ENCODE peak calls at places on chromosome 5, in five cellular contexts. T is HCT116, C is HepG2, L is K562, H is GM12878. Q is an unnamed sample.

GRCh38 chr5:143588933-143589662 is 185.6 kb upstream of the NR3C1 start:
- DNase-seq in L (no peak), C (peak; percentile 73), T (no peak), H (no peak), Q (no peak)

GRCh38 chr5:36070687-36071571 is 4.2 kb upstream of the UGT3A2 start:
- DNase-seq in T (no peak), L (no peak), H (no peak), C (no peak), Q (no peak)

GRCh38 chr5:566636-567309 is 42.5 kb upstream of the SLC9A3 start:
- DNase-seq in L (no peak), T (no peak), C (no peak), H (no peak), Q (no peak)

GRCh38 chr5:69444127-69444754 is 29.3 kb downstream of the MARVELD2 start:
- DNase-seq in C (peak; percentile 95), T (no peak), H (no peak), L (no peak), Q (no peak)

GRCh38 chr5:69046375-69046957 is 47.3 kb upstream of the SLC30A5 start:
- DNase-seq in L (peak; percentile 69), C (peak; percentile 19), H (no peak), T (no peak), Q (no peak)

GRCh38 chr5:107286447-107287098 is 384.2 kb downstream of the EFNA5 start:
- DNase-seq in H (no peak), C (no peak), L (no peak), T (no peak), Q (no peak)

GRCh38 chr5:152305525-152305924 is 99.6 kb downstream of the NMUR2 start:
- DNase-seq in L (no peak), C (no peak), H (no peak), T (no peak), Q (no peak)

GRCh38 chr5:86880785-86881492 is 263.2 kb downstream of the COX7C start:
- DNase-seq in C (peak; percentile 84), L (peak; percentile 28), H (peak; percentile 12), T (peak; percentile 81), Q (peak; percentile 30)

GRCh38 chr5:179378441-179379271 is 33.4 kb upstream of the ADAMTS2 start:
- DNase-seq in L (no peak), C (no peak), H (no peak), T (no peak), Q (peak; percentile 15)

GRCh38 chr5:5297432-5298067 is 124.9 kb upstream of the ICE1 start:
- DNase-seq in T (no peak), C (no peak), L (no peak), H (no peak), Q (no peak)

GRCh38 chr5:166722939-166723338 is 1568.5 kb upstream of the WWC1 start:
- DNase-seq in H (no peak), T (no peak), C (no peak), L (no peak), Q (no peak)

GRCh38 chr5:96219580-96220281 is 213.3 kb downstream of the PCSK1 start:
- DNase-seq in L (no peak), H (no peak), C (no peak), T (no peak), Q (no peak)
- TF ChIP-seq YY1 in L (no peak), H (no peak), C (no peak), T (no peak), Q (no peak)

DNA sequence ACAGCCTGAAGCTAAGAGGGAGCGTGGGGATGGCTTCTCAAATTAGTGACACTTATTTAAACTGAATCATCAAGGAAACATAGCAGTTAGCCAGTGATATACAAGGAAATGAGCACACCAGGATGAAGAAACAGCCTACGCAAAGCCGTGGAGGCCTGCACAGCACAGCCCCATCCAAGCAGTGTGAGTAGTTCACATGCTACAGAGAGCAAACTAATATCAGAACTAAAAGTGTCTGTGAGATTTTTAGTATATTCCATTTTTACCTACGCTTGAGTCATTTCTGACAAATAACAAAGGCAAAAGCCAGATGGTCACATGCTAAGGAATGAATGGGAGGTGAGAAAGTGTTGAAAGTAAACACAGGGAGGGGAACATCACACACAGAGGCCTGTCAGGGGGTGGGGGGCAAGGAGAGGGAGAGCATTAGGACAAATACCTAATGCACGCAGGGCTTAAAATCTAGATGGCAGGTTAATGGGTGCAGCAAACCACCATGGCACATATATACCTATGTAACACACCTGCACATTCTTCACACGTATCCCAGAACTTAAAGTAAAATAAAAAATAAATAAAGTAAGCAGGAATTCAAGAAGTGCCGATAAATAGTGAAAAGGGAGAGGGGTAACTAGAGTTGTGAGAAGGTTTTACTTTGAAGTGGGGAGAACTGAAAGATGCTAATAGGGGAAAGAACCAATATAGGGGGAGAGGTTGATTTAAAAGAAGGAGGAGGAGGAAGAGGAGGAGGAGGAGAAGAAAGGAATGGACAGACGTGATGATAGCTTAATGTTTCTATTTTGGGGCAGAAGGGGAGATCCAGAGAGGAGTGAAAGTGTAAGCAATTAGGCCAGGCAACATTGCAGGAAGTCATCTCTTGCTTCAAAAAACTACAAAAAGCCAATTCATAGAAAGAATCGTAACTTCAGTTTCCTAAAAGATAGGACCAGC is 100.9 kb upstream of the PTGER4 start:
- DNase-seq in C (no peak), T (no peak), L (no peak), H (peak; percentile 76), Q (no peak)
- TF ChIP-seq ZBTB33 in C (no peak), T (no peak), L (no peak), H (no peak), Q (no peak)

GRCh38 chr5:52789378-52789777 is 1.7 kb downstream of the ITGA1 start:
- DNase-seq in C (peak; percentile 50), H (no peak), L (no peak), T (no peak), Q (no peak)

GRCh38 chr5:52786937-52787599 is 648 bp upstream of the ITGA1 start:
- DNase-seq in H (no peak), L (no peak), C (peak; percentile 53), T (peak; percentile 50), Q (no peak)

GRCh38 chr5:52786391-52786790 is 1.3 kb upstream of the ITGA1 start:
- DNase-seq in H (no peak), T (no peak), C (no peak), L (no peak), Q (no peak)

GRCh38 chr5:52788505-52788821 is 747 bp downstream of the ITGA1 start:
- DNase-seq in L (no peak), C (no peak), T (no peak), H (no peak), Q (peak; percentile 26)

DNA sequence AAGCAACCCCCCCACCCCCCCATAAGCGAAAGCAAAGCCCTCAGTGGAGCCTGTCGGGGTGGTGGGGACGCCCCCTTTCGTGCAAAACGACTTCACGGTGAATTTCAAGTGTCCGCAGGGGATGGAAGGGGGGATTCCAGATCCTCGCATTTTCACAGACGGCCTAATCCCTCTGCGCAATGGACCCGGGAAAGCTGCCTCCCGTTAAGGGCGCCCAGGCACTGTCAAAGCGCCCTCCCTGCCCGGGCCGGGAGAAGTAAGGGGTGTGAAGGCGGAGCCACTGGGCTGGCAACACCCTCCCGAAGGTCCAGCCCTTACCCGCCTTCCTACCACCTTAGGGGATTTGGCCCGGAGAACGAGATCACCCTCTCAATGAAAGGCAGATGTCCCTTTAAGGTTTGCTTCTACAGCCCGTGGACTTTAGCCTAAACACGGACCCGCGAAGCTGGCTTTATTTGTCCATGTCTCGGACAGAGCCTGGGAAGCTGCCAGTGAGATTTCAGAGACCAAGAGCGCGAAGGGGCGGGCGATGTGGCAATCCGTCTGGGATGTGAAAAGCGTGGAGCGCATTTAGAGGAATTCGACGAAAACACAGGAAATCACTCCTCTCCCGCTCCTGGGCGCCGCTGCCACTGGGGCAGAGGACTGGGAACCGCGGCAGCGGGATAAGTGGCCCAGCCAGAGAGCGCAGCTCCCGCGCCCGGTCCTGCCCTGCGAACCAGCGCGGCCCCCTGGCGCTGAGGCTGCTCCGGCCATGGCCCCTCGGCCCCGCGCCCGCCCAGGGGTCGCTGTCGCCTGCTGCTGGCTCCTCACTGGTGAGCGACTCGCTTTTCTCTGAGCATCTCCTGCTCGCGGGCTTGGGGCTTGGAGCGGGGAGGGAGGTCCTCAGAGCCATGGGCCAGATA is at the start of the genes ITGA1 and PELO:
- DNase-seq in L (no peak), C (peak; percentile 86), H (no peak), T (peak; percentile 59), Q (peak; percentile 87)
- H3K27ac ChIP-seq in L (no peak within 1 kb of the TSS), C (peak within 1 kb of the TSS; percentile 73), H (no peak within 1 kb of the TSS), T (peak within 1 kb of the TSS; percentile 54), Q (peak within 1 kb of the TSS; percentile 89)

GRCh38 chr5:154714271-154714986 is 40.7 kb upstream of the LARP1 start:
- DNase-seq in L (no peak), C (peak; percentile 66), H (peak; percentile 32), T (no peak), Q (no peak)
- TF ChIP-seq YY1 in L (no peak), C (no peak), H (no peak), T (no peak), Q (no peak)

GRCh38 chr5:149674686-149675085 is 55.4 kb upstream of the PPARGC1B start:
- DNase-seq in L (no peak), C (no peak), T (no peak), H (no peak), Q (no peak)

GRCh38 chr5:149675467-149676201 is 54.5 kb upstream of the PPARGC1B start:
- DNase-seq in H (no peak), C (no peak), T (no peak), L (no peak), Q (no peak)

GRCh38 chr5:149677721-149678120 is 52.4 kb upstream of the PPARGC1B start:
- DNase-seq in T (no peak), L (no peak), C (no peak), H (peak; percentile 23), Q (no peak)

GRCh38 chr5:149671544-149671943 is 58.6 kb upstream of the PPARGC1B start:
- DNase-seq in L (no peak), H (no peak), C (no peak), T (no peak), Q (no peak)

GRCh38 chr5:149672701-149673455 is 57.2 kb upstream of the PPARGC1B start:
- DNase-seq in T (no peak), L (no peak), C (no peak), H (no peak), Q (no peak)
- TF ChIP-seq ZBTB33 in T (no peak), L (no peak), C (no peak), H (no peak), Q (no peak)

GRCh38 chr5:78527054-78527884 is 121.3 kb downstream of the LHFPL2 start:
- DNase-seq in L (peak; percentile 72), C (no peak), H (no peak), T (no peak), Q (no peak)
- H3K27ac ChIP-seq in L (peak overlapping the region; percentile 53), C (no peak overlapping the region), H (no peak overlapping the region), T (no peak overlapping the region), Q (peak overlapping the region; percentile 97)